ENCODE peak calls at places on chromosome 11, in four cellular contexts. D, A, V and N are unnamed samples.

GRCh38 chr11:112817376-112817775 is 143.8 kb upstream of the NCAM1 start:
- DNase-seq in V (no peak), A (no peak), D (no peak), N (no peak)

GRCh38 chr11:120229451-120230424 is 10.2 kb upstream of the POU2F3 start:
- DNase-seq in V (peak; percentile 29), D (peak; percentile 49), A (no peak), N (peak; percentile 25)

GRCh38 chr11:66864924-66865697 is 8.2 kb downstream of the LRFN4 start:
- DNase-seq in V (no peak), D (no peak), A (no peak), N (no peak)

GRCh38 chr11:78270993-78271392 is 82.3 kb downstream of the USP35 start:
- DNase-seq in V (no peak), A (no peak), D (no peak), N (no peak)

GRCh38 chr11:69642549-69642912 is 1.6 kb downstream of the CCND1 start:
- DNase-seq in D (no peak), A (peak; percentile 79), V (no peak), N (no peak)

GRCh38 chr11:11415786-11416390 is 62.8 kb upstream of the CSNK2A3 start:
- DNase-seq in A (no peak), V (no peak), D (peak; percentile 46), N (peak; percentile 17)

GRCh38 chr11:119323532-119324033 is 6.7 kb upstream of the MCAM start:
- DNase-seq in D (peak; percentile 78), V (peak; percentile 66), A (no peak), N (peak; percentile 83)

GRCh38 chr11:119832132-119832531 is 103.1 kb upstream of the NECTIN1 start:
- DNase-seq in D (no peak), A (no peak), V (no peak), N (no peak)

GRCh38 chr11:57390535-57390934 is at the start of gene PRG2:
- DNase-seq in D (no peak), A (no peak), V (no peak), N (no peak)

GRCh38 chr11:104259121-104259610 is 95.2 kb upstream of the PDGFD start:
- DNase-seq in V (no peak), D (peak; percentile 2), A (no peak), N (no peak)

GRCh38 chr11:87284306-87284705 is 246.6 kb downstream of the TMEM135 start:
- DNase-seq in V (no peak), D (no peak), A (no peak), N (no peak)

GRCh38 chr11:66467034-66467659 is 442 bp downstream of the PELI3 start:
- DNase-seq in D (peak; percentile 51), V (peak; percentile 15), A (no peak), N (peak; percentile 18)

GRCh38 chr11:132782102-132782501 is 750.2 kb downstream of the OPCML start:
- DNase-seq in A (no peak), D (no peak), V (no peak), N (no peak)

GRCh38 chr11:48122246-48122645 is 94.4 kb upstream of the OR4B1 start:
- DNase-seq in A (no peak), D (no peak), V (no peak), N (no peak)

DNA sequence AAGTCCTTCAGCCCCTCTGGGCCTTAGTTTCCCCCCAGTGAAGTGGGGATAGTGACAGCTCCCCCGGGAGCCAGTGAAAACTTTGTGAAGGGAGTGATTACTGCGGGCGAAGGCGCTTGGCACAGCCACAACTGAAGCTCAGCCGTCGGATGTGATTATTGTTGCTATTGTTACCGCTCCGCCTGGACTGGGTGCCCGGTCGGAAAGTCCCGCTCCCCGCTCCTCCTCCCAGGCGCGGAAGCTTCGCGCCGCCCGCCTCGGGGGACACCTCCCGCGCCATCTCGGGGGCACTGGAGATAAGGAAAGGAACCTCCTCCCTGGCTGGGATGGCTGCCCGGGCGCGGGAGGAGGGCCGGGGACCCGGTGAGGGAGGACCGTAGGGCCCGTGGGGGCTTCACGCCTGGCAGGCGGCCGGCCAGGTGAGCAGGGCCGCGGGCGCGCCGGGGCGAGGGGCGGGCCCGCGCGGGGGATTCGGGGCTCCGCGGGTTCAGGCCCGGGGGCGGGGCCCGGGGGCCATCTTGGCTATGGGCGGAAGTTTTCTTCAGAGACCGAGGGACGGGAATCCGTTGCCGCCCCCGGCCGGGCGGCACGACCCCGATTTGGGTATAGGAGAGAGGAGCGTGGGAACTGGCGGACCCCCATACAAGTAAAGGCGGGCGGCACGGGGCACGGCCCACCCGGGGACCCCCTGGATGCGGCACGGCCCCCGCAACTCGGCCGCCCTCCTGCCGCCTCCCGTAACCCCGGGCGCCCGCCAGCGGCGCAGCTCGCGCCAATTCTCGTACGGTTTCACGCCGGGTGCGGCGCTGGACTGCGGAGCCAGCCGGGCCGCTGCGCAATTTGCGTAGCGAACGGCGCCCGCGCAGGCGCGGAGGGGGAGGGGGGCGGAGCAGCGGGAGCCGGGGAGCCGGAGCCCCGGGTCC is at the start of gene GPR137:
- DNase-seq in D (peak; percentile 74), V (peak; percentile 56), A (peak; percentile 94), N (peak; percentile 67)
- TF ChIP-seq CTCF in D (no peak), V (no peak), A (no peak), N (no peak)

GRCh38 chr11:125166903-125167291 is 2.3 kb downstream of the PKNOX2 start:
- DNase-seq in D (no peak), A (no peak), V (no peak), N (no peak)
- H3K4me3 ChIP-seq in D (peak overlapping the region; percentile 75), A (peak overlapping the region; percentile 67), V (no peak overlapping the region), N (peak overlapping the region; percentile 65)

DNA sequence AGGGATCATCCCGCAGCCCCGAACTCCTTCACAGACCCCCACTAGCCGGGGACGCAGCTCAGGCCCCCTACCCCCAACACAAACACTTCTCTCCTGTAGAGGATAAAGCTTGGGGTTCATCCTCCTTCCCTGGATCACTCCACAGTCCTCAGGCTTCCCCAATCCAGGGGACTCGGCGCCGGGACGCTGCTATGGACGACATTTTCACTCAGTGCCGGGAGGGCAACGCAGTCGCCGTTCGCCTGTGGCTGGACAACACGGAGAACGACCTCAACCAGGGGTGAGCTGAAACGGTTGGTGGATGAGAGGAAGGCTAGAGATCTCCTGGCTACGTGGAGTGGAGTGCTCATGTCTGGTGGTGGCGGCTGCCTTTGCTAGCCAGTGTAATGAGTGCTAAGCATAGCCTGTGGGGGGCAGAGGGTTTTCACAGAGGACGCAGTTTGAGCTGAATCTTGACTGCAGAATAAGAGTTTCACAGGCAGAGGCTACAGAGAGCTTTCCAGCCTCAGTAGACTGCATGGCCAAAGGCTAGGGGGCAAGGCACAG is 580 bp downstream of the ILK start:
- DNase-seq in A (no peak), V (peak; percentile 70), D (peak; percentile 76), N (peak; percentile 80)
- TF ChIP-seq CTCF in A (peak; percentile 27), V (peak; percentile 29), D (peak; percentile 25), N (peak; percentile 25)

GRCh38 chr11:79366218-79366617 is 74.6 kb downstream of the TENM4 start:
- DNase-seq in D (no peak), A (no peak), V (no peak), N (no peak)
- H3K4me3 ChIP-seq in D (no peak overlapping the region), A (no peak overlapping the region), V (no peak overlapping the region), N (no peak overlapping the region)

GRCh38 chr11:134784046-134784445 is 372.0 kb upstream of the B3GAT1 start:
- DNase-seq in V (no peak), A (no peak), D (no peak), N (no peak)

GRCh38 chr11:134779179-134779578 is 367.1 kb upstream of the B3GAT1 start:
- DNase-seq in V (no peak), A (no peak), D (no peak), N (peak; percentile 23)

GRCh38 chr11:134783219-134783618 is 371.2 kb upstream of the B3GAT1 start:
- DNase-seq in V (no peak), A (no peak), D (no peak), N (peak; percentile 34)

GRCh38 chr11:134781335-134781970 is 369.4 kb upstream of the B3GAT1 start:
- DNase-seq in V (no peak), D (no peak), A (no peak), N (no peak)

GRCh38 chr11:134780486-134781155 is 368.6 kb upstream of the B3GAT1 start:
- DNase-seq in A (no peak), V (no peak), D (no peak), N (peak; percentile 10)
- TF ChIP-seq CTCF in A (peak; percentile 9), V (no peak), D (no peak), N (no peak)

DNA sequence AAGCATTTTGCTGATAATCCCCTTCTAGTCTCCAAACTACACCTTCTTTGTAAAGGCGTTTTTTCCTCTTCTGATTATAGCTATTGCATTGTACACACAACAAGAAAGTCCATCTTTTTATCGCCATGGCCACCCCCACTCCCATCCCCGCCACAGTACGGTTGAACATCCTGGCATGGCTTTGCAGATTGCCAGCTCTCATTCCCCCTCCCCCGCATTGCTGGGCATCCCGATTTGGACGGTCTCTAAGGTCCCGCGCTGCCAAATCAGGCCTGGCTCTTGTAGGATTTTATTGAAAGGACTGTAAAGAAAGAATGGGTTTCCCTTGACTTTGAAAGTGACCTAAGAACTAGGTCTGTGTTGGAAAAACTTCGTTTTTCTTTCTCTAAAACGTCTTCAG is 921 bp upstream of the SLC6A5 start:
- DNase-seq in V (no peak), A (no peak), D (no peak), N (no peak)
- H3K4me3 ChIP-seq in V (no peak overlapping the region), A (no peak overlapping the region), D (no peak overlapping the region), N (no peak overlapping the region)